ENCODE peak calls at places on chromosomes 11 and 22, in seven cellular contexts. N is GM12865, E is GM20000, H is AG09319, O is right lobe of liver, U is astrocyte of the spinal cord, L is fibroblast of villous mesenchyme. P is an unnamed sample.
A peak's percentile ranks its signal among the peaks of the same experiment; 100 is the strongest.

GRCh38 chr22:37638351-37639069 is 959 bp upstream of the SH3BP1 start:
- DNase-seq in E (no peak), N (peak; percentile 61), H (no peak), U (no peak), L (no peak), O (peak; percentile 43), P (no peak)

GRCh38 chr11:15674756-15675155 is 560.0 kb downstream of the INSC start:
- DNase-seq in H (no peak), E (no peak), N (no peak), U (no peak), L (no peak), O (no peak), P (no peak)

GRCh38 chr11:68312780-68313573 is 586 bp downstream of the LRP5 start:
- DNase-seq in E (peak; percentile 78), H (no peak), L (peak; percentile 20), U (no peak), N (peak; percentile 38), O (peak; percentile 59), P (peak; percentile 55)

GRCh38 chr11:130897262-130898182 is 18.8 kb downstream of the SNX19 start:
- DNase-seq in L (peak; percentile 98), O (peak; percentile 89), H (peak; percentile 93), N (no peak), U (peak; percentile 83), E (no peak), P (no peak)

GRCh38 chr11:122852071-122852831 is 14.0 kb downstream of the CRTAM start:
- DNase-seq in H (no peak), E (no peak), N (peak; percentile 26), L (no peak), U (peak; percentile 22), O (no peak), P (no peak)

GRCh38 chr11:62013266-62014157 is 46.1 kb upstream of the FTH1 start:
- DNase-seq in N (no peak), L (peak; percentile 25), O (peak; percentile 45), E (no peak), H (peak; percentile 39), U (no peak), P (no peak)

GRCh38 chr11:89443366-89444303 is 47.5 kb downstream of the NOX4 start:
- DNase-seq in E (no peak), L (no peak), O (no peak), U (peak; percentile 40), N (no peak), H (no peak), P (no peak)

GRCh38 chr11:2892215-2893020 is 6.8 kb upstream of the CDKN1C start:
- DNase-seq in H (peak; percentile 19), L (no peak), N (peak; percentile 45), O (peak; percentile 67), U (peak; percentile 59), E (peak; percentile 83), P (peak; percentile 80)

GRCh38 chr11:82747471-82747870 is 13.8 kb upstream of the FAM181B start:
- DNase-seq in E (no peak), L (no peak), H (no peak), U (no peak), O (no peak), N (no peak), P (no peak)

GRCh38 chr11:13761250-13761649 is 92.8 kb downstream of the FAR1 start:
- DNase-seq in O (no peak), U (no peak), E (no peak), L (no peak), N (no peak), H (no peak), P (no peak)

GRCh38 chr11:70364198-70364597 is 34.1 kb upstream of the CTTN start:
- DNase-seq in E (no peak), U (peak; percentile 17), H (no peak), O (no peak), N (no peak), L (peak; percentile 48), P (no peak)

GRCh38 chr22:32013200-32013599 is 29.9 kb upstream of the SLC5A1 start:
- DNase-seq in N (no peak), O (no peak), L (no peak), H (no peak), U (no peak), E (no peak), P (no peak)

GRCh38 chr22:39985383-39986045 is 9.2 kb upstream of the FAM83F start:
- DNase-seq in L (no peak), H (no peak), O (no peak), E (no peak), N (peak; percentile 57), U (no peak), P (no peak)

GRCh38 chr11:34671946-34672345 is 51.1 kb downstream of the EHF start:
- DNase-seq in L (no peak), O (no peak), U (no peak), E (no peak), H (no peak), N (no peak), P (no peak)

GRCh38 chr11:12269104-12269441 is 108.3 kb upstream of the PARVA start:
- DNase-seq in H (no peak), N (no peak), U (no peak), L (peak; percentile 61), E (no peak), O (no peak), P (no peak)

GRCh38 chr11:75328426-75329277 is 22.8 kb downstream of the ARRB1 start:
- DNase-seq in L (peak; percentile 87), H (no peak), E (no peak), O (peak; percentile 77), N (peak; percentile 55), U (peak; percentile 61), P (no peak)

GRCh38 chr22:22576244-22576988 is 17.4 kb upstream of the PRAME start:
- DNase-seq in N (peak; percentile 18), H (no peak), U (peak; percentile 27), L (peak; percentile 53), E (peak; percentile 61), O (peak; percentile 55), P (peak; percentile 61)

GRCh38 chr11:61413496-61413895 is 16.3 kb downstream of the CPSF7 start:
- DNase-seq in H (no peak), E (no peak), U (no peak), N (no peak), O (no peak), L (peak; percentile 39), P (no peak)

GRCh38 chr11:128422576-128423370 is 164.6 kb downstream of the ETS1 start:
- DNase-seq in H (no peak), O (no peak), E (no peak), U (no peak), L (no peak), N (peak; percentile 29), P (no peak)

GRCh38 chr11:70651036-70651435 is 252.7 kb downstream of the CTTN start:
- DNase-seq in E (no peak), O (no peak), N (no peak), L (no peak), H (no peak), U (no peak), P (no peak)

GRCh38 chr11:65035579-65035978 is 5.4 kb upstream of the SAC3D1 start:
- DNase-seq in E (no peak), N (no peak), L (no peak), O (no peak), U (no peak), H (no peak), P (no peak)

GRCh38 chr22:46449974-46450745 is 87.3 kb downstream of the CELSR1 start:
- DNase-seq in O (no peak), H (no peak), L (no peak), N (no peak), U (no peak), E (no peak), P (no peak)

GRCh38 chr11:90465553-90465952 is 242.7 kb upstream of the CHORDC1 start:
- DNase-seq in E (no peak), N (no peak), L (no peak), O (no peak), H (no peak), U (no peak), P (no peak)

DNA sequence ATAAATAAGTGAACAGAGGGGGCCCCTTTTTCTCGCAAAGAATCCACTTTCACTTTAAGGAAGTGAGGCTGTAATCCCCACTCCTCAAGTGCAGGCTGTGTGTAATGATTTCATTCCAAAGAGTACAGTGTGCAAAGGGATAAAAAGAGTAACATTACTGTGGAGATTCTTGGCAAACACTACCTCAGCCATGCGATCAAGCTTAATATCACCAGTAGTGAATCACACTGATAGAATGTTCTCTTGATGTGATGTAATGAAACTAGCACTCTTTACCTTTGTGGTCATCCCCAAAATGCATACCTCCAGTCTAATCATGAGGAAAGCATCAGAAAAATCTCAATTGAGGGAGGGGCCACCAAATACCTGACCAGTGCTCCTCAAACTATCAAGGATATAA is 246.1 kb upstream of the CHORDC1 start:
- DNase-seq in U (peak; percentile 73), H (no peak), L (no peak), O (no peak), N (no peak), E (no peak), P (no peak)
- TF ChIP-seq CTCF in U (no peak), H (no peak), L (no peak), O (no peak), N (no peak), E (no peak), P (no peak)

GRCh38 chr22:50545522-50546325 is at the start of gene KLHDC7B:
- DNase-seq in E (peak; percentile 51), O (no peak), H (no peak), L (peak; percentile 68), U (no peak), N (no peak), P (peak; percentile 26)
- TF ChIP-seq CTCF in E (no peak), O (no peak), H (no peak), L (peak; percentile 42), U (peak; percentile 11), N (peak; percentile 15), P (no peak)

GRCh38 chr22:30425327-30425615 is 297 bp upstream of the MTFP1 start:
- DNase-seq in N (no peak), H (no peak), L (no peak), U (no peak), O (no peak), E (no peak), P (no peak)

GRCh38 chr22:30423296-30423958 is 2.1 kb upstream of the MTFP1 start:
- DNase-seq in E (no peak), O (peak; percentile 93), H (no peak), U (no peak), L (no peak), N (peak; percentile 56), P (no peak)

GRCh38 chr22:30425616-30426394 is at the start of gene MTFP1:
- DNase-seq in O (peak; percentile 77), E (peak; percentile 74), U (peak; percentile 65), L (peak; percentile 66), H (no peak), N (peak; percentile 83), P (peak; percentile 64)

GRCh38 chr22:30423959-30424380 is 1.6 kb upstream of the MTFP1 start:
- DNase-seq in E (peak; percentile 98), L (peak; percentile 100), O (peak; percentile 99), N (peak; percentile 100), H (peak; percentile 99), U (peak; percentile 100), P (peak; percentile 98)

GRCh38 chr22:30424471-30425326 is 869 bp upstream of the MTFP1 start:
- DNase-seq in H (no peak), O (no peak), E (no peak), L (no peak), U (no peak), N (peak; percentile 56), P (no peak)
- TF ChIP-seq CTCF in H (no peak), O (no peak), E (no peak), L (no peak), U (no peak), N (peak; percentile 14), P (no peak)

DNA sequence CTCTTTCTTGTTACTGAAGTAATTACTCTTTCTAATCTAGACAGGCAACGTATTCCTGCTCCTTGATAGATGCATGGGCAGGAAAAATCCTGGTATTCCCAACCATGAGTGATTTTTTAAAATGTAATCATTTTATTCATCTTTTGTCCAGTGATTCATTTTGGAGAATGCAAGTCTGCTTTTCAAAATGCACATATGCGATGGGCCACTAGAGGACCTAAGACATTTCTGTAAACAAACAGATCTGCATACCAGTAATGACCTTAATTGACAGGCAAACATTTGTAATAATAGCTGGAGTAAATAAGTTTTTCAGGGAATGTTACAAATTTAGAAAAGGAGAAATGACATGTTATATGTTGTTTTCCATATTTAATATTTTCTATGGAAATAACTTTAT is 1167.6 kb downstream of the JRKL start:
- DNase-seq in O (no peak), E (no peak), H (no peak), U (peak; percentile 9), N (no peak), L (no peak), P (no peak)
- TF ChIP-seq CTCF in O (peak; percentile 6), E (no peak), H (no peak), U (no peak), N (no peak), L (no peak), P (no peak)

P was measured in GM10248.